ENCODE peak calls at places on chromosome 12, in eight cellular contexts. One of them, this sample, is unnamed.

GRCh38 chr12:93868771-93869170 is 191.6 kb downstream of the CRADD start:
- DNase-seq in naive thymus-derived CD8-positive, alpha-beta T cell: no peak
- DNase-seq in T-helper 17 cell: no peak
- DNase-seq in anterior cingulate cortex: no peak
- DNase-seq in hypothalamus: no peak
- DNase-seq in activated CD4-positive, CD25-positive, alpha-beta regulatory T cell treated with anti-CD3 and anti-CD28 coated beads, Interleukin-2, amount 50 U/mL, for 16 hours: no peak
- DNase-seq in Calu3: no peak
- DNase-seq in NCI-H1092: no peak
- DNase-seq in this sample: no peak

GRCh38 chr12:20588057-20588456 is 107.1 kb upstream of the SLCO1C1 start:
- DNase-seq in naive thymus-derived CD8-positive, alpha-beta T cell: no peak
- DNase-seq in T-helper 17 cell: no peak
- DNase-seq in anterior cingulate cortex: peak; percentile 15
- DNase-seq in hypothalamus: peak; percentile 17
- DNase-seq in activated CD4-positive, CD25-positive, alpha-beta regulatory T cell treated with anti-CD3 and anti-CD28 coated beads, Interleukin-2, amount 50 U/mL, for 16 hours: no peak
- DNase-seq in Calu3: no peak
- DNase-seq in NCI-H1092: no peak
- DNase-seq in this sample: no peak

GRCh38 chr12:124754949-124755800 is 108.5 kb downstream of the SCARB1 start:
- DNase-seq in naive thymus-derived CD8-positive, alpha-beta T cell: no peak
- DNase-seq in T-helper 17 cell: no peak
- DNase-seq in anterior cingulate cortex: peak; percentile 92
- DNase-seq in hypothalamus: peak; percentile 79
- DNase-seq in activated CD4-positive, CD25-positive, alpha-beta regulatory T cell treated with anti-CD3 and anti-CD28 coated beads, Interleukin-2, amount 50 U/mL, for 16 hours: no peak
- DNase-seq in Calu3: no peak
- DNase-seq in NCI-H1092: peak; percentile 91
- DNase-seq in this sample: peak; percentile 15

GRCh38 chr12:41310367-41310766 is 122.2 kb downstream of the PDZRN4 start:
- DNase-seq in naive thymus-derived CD8-positive, alpha-beta T cell: no peak
- DNase-seq in T-helper 17 cell: no peak
- DNase-seq in anterior cingulate cortex: no peak
- DNase-seq in hypothalamus: no peak
- DNase-seq in activated CD4-positive, CD25-positive, alpha-beta regulatory T cell treated with anti-CD3 and anti-CD28 coated beads, Interleukin-2, amount 50 U/mL, for 16 hours: no peak
- DNase-seq in Calu3: no peak
- DNase-seq in NCI-H1092: no peak
- DNase-seq in this sample: no peak

GRCh38 chr12:51639361-51639760 is 48.3 kb downstream of the SCN8A start:
- DNase-seq in naive thymus-derived CD8-positive, alpha-beta T cell: no peak
- DNase-seq in T-helper 17 cell: no peak
- DNase-seq in anterior cingulate cortex: no peak
- DNase-seq in hypothalamus: no peak
- DNase-seq in activated CD4-positive, CD25-positive, alpha-beta regulatory T cell treated with anti-CD3 and anti-CD28 coated beads, Interleukin-2, amount 50 U/mL, for 16 hours: no peak
- DNase-seq in Calu3: no peak
- DNase-seq in NCI-H1092: no peak
- DNase-seq in this sample: no peak

GRCh38 chr12:62466018-62466595 is 519 bp upstream of the MON2 start:
- DNase-seq in naive thymus-derived CD8-positive, alpha-beta T cell: peak; percentile 5
- DNase-seq in T-helper 17 cell: no peak
- DNase-seq in anterior cingulate cortex: peak; percentile 38
- DNase-seq in hypothalamus: peak; percentile 24
- DNase-seq in activated CD4-positive, CD25-positive, alpha-beta regulatory T cell treated with anti-CD3 and anti-CD28 coated beads, Interleukin-2, amount 50 U/mL, for 16 hours: no peak
- DNase-seq in Calu3: peak; percentile 8
- DNase-seq in NCI-H1092: no peak
- DNase-seq in this sample: no peak

GRCh38 chr12:56661979-56662638 is 16.3 kb upstream of the ATP5F1B start:
- DNase-seq in naive thymus-derived CD8-positive, alpha-beta T cell: no peak
- DNase-seq in T-helper 17 cell: no peak
- DNase-seq in anterior cingulate cortex: no peak
- DNase-seq in hypothalamus: no peak
- DNase-seq in activated CD4-positive, CD25-positive, alpha-beta regulatory T cell treated with anti-CD3 and anti-CD28 coated beads, Interleukin-2, amount 50 U/mL, for 16 hours: no peak
- DNase-seq in Calu3: no peak
- DNase-seq in NCI-H1092: no peak
- DNase-seq in this sample: no peak

GRCh38 chr12:52529417-52529816 is 9.2 kb upstream of the KRT5 start:
- DNase-seq in naive thymus-derived CD8-positive, alpha-beta T cell: no peak
- DNase-seq in T-helper 17 cell: no peak
- DNase-seq in anterior cingulate cortex: no peak
- DNase-seq in hypothalamus: no peak
- DNase-seq in activated CD4-positive, CD25-positive, alpha-beta regulatory T cell treated with anti-CD3 and anti-CD28 coated beads, Interleukin-2, amount 50 U/mL, for 16 hours: no peak
- DNase-seq in Calu3: no peak
- DNase-seq in NCI-H1092: no peak
- DNase-seq in this sample: no peak

GRCh38 chr12:64229240-64229639 is 7.1 kb upstream of the KICS2 start:
- DNase-seq in naive thymus-derived CD8-positive, alpha-beta T cell: no peak
- DNase-seq in T-helper 17 cell: no peak
- DNase-seq in anterior cingulate cortex: no peak
- DNase-seq in hypothalamus: no peak
- DNase-seq in activated CD4-positive, CD25-positive, alpha-beta regulatory T cell treated with anti-CD3 and anti-CD28 coated beads, Interleukin-2, amount 50 U/mL, for 16 hours: no peak
- DNase-seq in Calu3: no peak
- DNase-seq in NCI-H1092: no peak
- DNase-seq in this sample: no peak

GRCh38 chr12:51009038-51009437 is 17.1 kb downstream of the SLC11A2 start:
- DNase-seq in naive thymus-derived CD8-positive, alpha-beta T cell: peak; percentile 66
- DNase-seq in T-helper 17 cell: no peak
- DNase-seq in anterior cingulate cortex: peak; percentile 74
- DNase-seq in hypothalamus: peak; percentile 47
- DNase-seq in activated CD4-positive, CD25-positive, alpha-beta regulatory T cell treated with anti-CD3 and anti-CD28 coated beads, Interleukin-2, amount 50 U/mL, for 16 hours: no peak
- DNase-seq in Calu3: no peak
- DNase-seq in NCI-H1092: no peak
- DNase-seq in this sample: no peak

This sample was measured in central memory CD8-positive, alpha-beta T cell.